ENCODE peak calls at places on chromosomes 5 and 9, in seven cellular contexts. K is HFF-Myc, Y is astrocyte of the spinal cord, D is fibroblast of pulmonary artery, T is heart right ventricle, V is GM23248, M is esophagus squamous epithelium. J is an unnamed sample.

GRCh38 chr5:136235316-136235715 is 42.4 kb upstream of the SMIM32 start:
- DNase-seq in K (no peak), Y (no peak), D (no peak), T (no peak), V (no peak), M (no peak), J (no peak)

GRCh38 chr5:26805076-26805475 is 233.3 kb downstream of the CDH9 start:
- DNase-seq in K (no peak), Y (no peak), D (no peak), T (no peak), V (no peak), M (no peak), J (no peak)

GRCh38 chr5:87195104-87195581 is 72.5 kb upstream of the RASA1 start:
- DNase-seq in K (peak; percentile 43), Y (peak; percentile 76), D (peak; percentile 88), T (no peak), V (peak; percentile 86), M (no peak), J (peak; percentile 9)

GRCh38 chr9:91162784-91163440 is 198.8 kb downstream of the AUH start:
- DNase-seq in K (no peak), Y (no peak), D (no peak), T (no peak), V (no peak), M (no peak), J (no peak)

GRCh38 chr9:131762356-131762932 is 22.6 kb upstream of the RAPGEF1 start:
- DNase-seq in K (no peak), Y (peak; percentile 37), D (peak; percentile 56), T (peak; percentile 79), V (peak; percentile 86), M (no peak), J (no peak)

GRCh38 chr5:175642998-175643397 is 14.9 kb upstream of the HRH2 start:
- DNase-seq in K (no peak), Y (no peak), D (no peak), T (no peak), V (no peak), M (no peak), J (no peak)

GRCh38 chr5:85906460-85906859 is 711.3 kb upstream of the COX7C start:
- DNase-seq in K (no peak), Y (no peak), D (no peak), T (no peak), V (no peak), M (no peak), J (no peak)

GRCh38 chr5:53545744-53546143 is 14.7 kb upstream of the NDUFS4 start:
- DNase-seq in K (no peak), Y (no peak), D (no peak), T (no peak), V (no peak), M (no peak), J (no peak)

GRCh38 chr9:19429590-19429989 is 20.8 kb downstream of the ACER2 start:
- DNase-seq in K (no peak), Y (no peak), D (no peak), T (no peak), V (peak; percentile 38), M (no peak), J (no peak)

GRCh38 chr9:128149001-128149701 is at the start of gene LCN2:
- DNase-seq in K (no peak), Y (no peak), D (no peak), T (no peak), V (no peak), M (no peak), J (no peak)

GRCh38 chr5:138438724-138439536 is at the start of gene REEP2:
- DNase-seq in K (no peak), Y (peak; percentile 46), D (peak; percentile 43), T (peak; percentile 41), V (peak; percentile 83), M (no peak), J (no peak)

GRCh38 chr5:92941806-92942205 is 639.2 kb downstream of the NR2F1-AS1 start:
- DNase-seq in K (no peak), Y (no peak), D (no peak), T (no peak), V (no peak), M (no peak), J (no peak)

GRCh38 chr5:132087176-132087575 is 13.6 kb downstream of the CSF2 start:
- DNase-seq in K (no peak), Y (no peak), D (no peak), T (no peak), V (no peak), M (no peak), J (no peak)

GRCh38 chr5:104947061-104947460 is 1384.5 kb upstream of the NUDT12 start:
- DNase-seq in K (no peak), Y (no peak), D (no peak), T (no peak), V (no peak), M (no peak), J (no peak)

DNA sequence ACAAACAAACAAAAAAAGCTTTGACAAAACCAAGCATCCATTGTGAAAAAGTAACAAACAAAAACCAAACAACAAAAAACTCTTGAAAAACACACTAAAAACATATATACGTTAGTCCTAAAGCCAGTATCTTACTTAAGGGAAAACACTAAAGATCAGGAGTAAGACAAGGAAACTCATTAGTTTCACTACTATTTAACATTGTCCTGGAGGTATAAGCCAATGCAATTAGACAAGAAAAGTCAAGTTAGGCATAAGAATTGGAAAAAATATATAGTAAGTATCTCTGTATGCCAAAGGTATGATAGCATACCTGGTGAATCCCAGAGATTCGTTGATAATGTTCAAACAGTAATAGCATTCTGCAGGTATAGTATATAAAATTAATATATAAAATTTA is 21.8 kb upstream of the UBTD2 start:
- DNase-seq in K (no peak), Y (no peak), D (no peak), T (no peak), V (no peak), M (no peak), J (no peak)
- H3K4me3 ChIP-seq in K (no peak overlapping the region), Y (no peak overlapping the region), D (no peak overlapping the region), T (no peak overlapping the region), V (no peak overlapping the region), M (no peak overlapping the region), J (no peak overlapping the region)

GRCh38 chr9:124733964-124734740 is 37.0 kb downstream of the NR6A1 start:
- DNase-seq in K (no peak), Y (no peak), D (no peak), T (no peak), V (no peak), M (no peak), J (no peak)
- H3K4me3 ChIP-seq in K (no peak overlapping the region), Y (no peak overlapping the region), D (no peak overlapping the region), T (no peak overlapping the region), V (no peak overlapping the region), M (no peak overlapping the region), J (no peak overlapping the region)

DNA sequence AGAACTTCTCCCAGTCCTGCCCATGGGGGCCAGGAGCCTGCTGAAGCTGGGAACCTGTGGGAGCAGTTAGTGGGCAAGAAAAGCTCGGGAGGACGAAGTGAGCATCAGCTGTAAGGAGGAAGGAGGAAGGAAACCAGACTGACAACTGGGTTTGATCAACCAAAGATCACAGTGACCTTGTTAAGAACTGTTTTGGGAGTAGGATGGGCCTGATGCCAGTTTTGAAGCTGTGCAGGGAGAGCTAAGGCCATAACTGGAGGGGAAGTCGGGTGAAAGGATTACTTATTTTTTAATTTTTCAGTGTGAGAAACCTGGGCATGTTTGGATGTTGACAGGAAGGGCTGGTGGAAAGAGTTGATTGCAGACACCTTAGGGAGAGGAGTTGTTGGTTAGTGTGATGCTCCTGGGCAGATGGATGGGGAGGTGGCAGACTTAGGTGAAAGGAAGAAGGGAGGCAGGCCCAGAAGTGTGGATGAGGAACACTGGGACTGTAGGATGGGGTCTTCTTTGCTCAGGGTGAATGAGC is 58.3 kb upstream of the KLF4 start:
- DNase-seq in K (no peak), Y (no peak), D (no peak), T (no peak), V (peak; percentile 14), M (no peak), J (no peak)
- H3K4me3 ChIP-seq in K (no peak overlapping the region), Y (no peak overlapping the region), D (no peak overlapping the region), T (no peak overlapping the region), V (no peak overlapping the region), M (no peak overlapping the region), J (no peak overlapping the region)

GRCh38 chr9:134026981-134027380 is 1.7 kb downstream of the BRD3OS start:
- DNase-seq in K (no peak), Y (no peak), D (no peak), T (no peak), V (no peak), M (no peak), J (no peak)
- H3K4me3 ChIP-seq in K (no peak overlapping the region), Y (no peak overlapping the region), D (no peak overlapping the region), T (no peak overlapping the region), V (no peak overlapping the region), M (no peak overlapping the region), J (no peak overlapping the region)

GRCh38 chr9:74887041-74887980 is at the start of gene TRPM6:
- DNase-seq in K (peak; percentile 32), Y (peak; percentile 68), D (peak; percentile 81), T (peak; percentile 82), V (peak; percentile 79), M (peak; percentile 22), J (peak; percentile 30)

DNA sequence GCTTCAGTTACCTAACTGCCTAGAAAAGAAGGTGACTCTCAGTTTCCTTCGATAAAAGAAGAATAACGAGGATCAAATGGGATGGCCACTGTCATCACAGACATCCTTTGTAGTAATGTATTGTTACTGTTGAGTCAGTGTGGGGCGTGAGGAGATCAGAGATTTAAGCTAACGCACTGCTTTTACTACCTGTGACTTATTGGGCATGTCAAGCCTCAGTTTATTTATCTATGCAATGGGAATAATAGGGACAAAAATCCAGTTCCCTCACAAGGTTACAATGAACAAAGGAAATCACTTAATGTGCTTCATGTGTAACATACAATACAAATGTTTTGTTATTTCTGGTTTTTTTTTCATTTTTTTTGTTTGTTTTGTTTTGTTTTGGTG is 255 bp upstream of the TRPM6 start:
- DNase-seq in K (no peak), Y (no peak), D (no peak), T (no peak), V (no peak), M (no peak), J (no peak)
- H3K4me3 ChIP-seq in K (no peak overlapping the region), Y (peak overlapping the region; percentile 68), D (peak overlapping the region; percentile 66), T (no peak overlapping the region), V (no peak overlapping the region), M (peak overlapping the region; percentile 51), J (peak overlapping the region; percentile 69)

GRCh38 chr5:126970517-126971017 is 59.8 kb downstream of the MARCHF3 start:
- DNase-seq in K (peak; percentile 32), Y (peak; percentile 30), D (peak; percentile 77), T (no peak), V (peak; percentile 57), M (no peak), J (peak; percentile 30)
- H3K4me3 ChIP-seq in K (no peak overlapping the region), Y (no peak overlapping the region), D (no peak overlapping the region), T (no peak overlapping the region), V (no peak overlapping the region), M (no peak overlapping the region), J (no peak overlapping the region)

GRCh38 chr9:71796368-71796767 is 28.1 kb upstream of the CEMIP2 start:
- DNase-seq in K (no peak), Y (no peak), D (no peak), T (no peak), V (no peak), M (no peak), J (no peak)

GRCh38 chr9:71793386-71794105 is 25.2 kb upstream of the CEMIP2 start:
- DNase-seq in K (no peak), Y (peak; percentile 20), D (peak; percentile 50), T (no peak), V (peak; percentile 26), M (no peak), J (no peak)

GRCh38 chr9:71791875-71792274 is 23.6 kb upstream of the CEMIP2 start:
- DNase-seq in K (no peak), Y (no peak), D (no peak), T (no peak), V (no peak), M (no peak), J (no peak)

GRCh38 chr9:71797266-71797665 is 29.0 kb upstream of the CEMIP2 start:
- DNase-seq in K (no peak), Y (no peak), D (no peak), T (no peak), V (no peak), M (no peak), J (no peak)

GRCh38 chr9:71795097-71795807 is 26.9 kb upstream of the CEMIP2 start:
- DNase-seq in K (no peak), Y (no peak), D (no peak), T (no peak), V (no peak), M (no peak), J (no peak)
- H3K4me3 ChIP-seq in K (no peak overlapping the region), Y (no peak overlapping the region), D (no peak overlapping the region), T (no peak overlapping the region), V (no peak overlapping the region), M (no peak overlapping the region), J (no peak overlapping the region)

J was measured in retinal pigment epithelial cell.